ENCODE peak calls at places on chromosome 16, in six cellular contexts. V, O, J, S, T and W are unnamed samples.

GRCh38 chr16:88379694-88380040 is 3.1 kb upstream of the ZNF469 start:
- DNase-seq in V (no peak), O (peak), J (no peak), S (no peak), T (no peak), W (no peak)

GRCh38 chr16:16148755-16149154 is 74.5 kb downstream of the ABCC6 start:
- DNase-seq in V (no peak), O (no peak), J (no peak), S (no peak), T (no peak), W (no peak)

GRCh38 chr16:84245933-84246678 is 6.3 kb upstream of the KCNG4 start:
- DNase-seq in V (no peak), O (no peak), J (no peak), S (no peak), T (no peak), W (no peak)

GRCh38 chr16:67449328-67449727 is 18.4 kb downstream of the HSD11B2 start:
- DNase-seq in V (no peak), O (peak), J (no peak), S (peak), T (no peak), W (no peak)

GRCh38 chr16:85872666-85873561 is 26.0 kb upstream of the IRF8 start:
- DNase-seq in V (peak), O (no peak), J (no peak), S (peak), T (no peak), W (no peak)

GRCh38 chr16:22353188-22353919 is 21.1 kb downstream of the CDR2 start:
- DNase-seq in V (peak), O (no peak), J (no peak), S (no peak), T (no peak), W (peak)

GRCh38 chr16:23324727-23325126 is 22.6 kb downstream of the SCNN1B start:
- DNase-seq in V (peak), O (no peak), J (no peak), S (peak), T (no peak), W (no peak)

GRCh38 chr16:58049697-58050185 is 24.2 kb downstream of the MMP15 start:
- DNase-seq in V (no peak), O (peak), J (no peak), S (no peak), T (no peak), W (no peak)

GRCh38 chr16:89540557-89540956 is 19.9 kb upstream of the RPL13 start:
- DNase-seq in V (no peak), O (no peak), J (no peak), S (no peak), T (no peak), W (no peak)

GRCh38 chr16:15041260-15042011 is 14.4 kb downstream of the NTAN1 start:
- DNase-seq in V (peak), O (peak), J (no peak), S (peak), T (no peak), W (no peak)

GRCh38 chr16:69179255-69180010 is 7.5 kb upstream of the SNTB2 start:
- DNase-seq in V (peak), O (peak), J (no peak), S (peak), T (peak), W (peak)

GRCh38 chr16:78988361-78988992 is 612.1 kb downstream of the MAF start:
- DNase-seq in V (no peak), O (no peak), J (no peak), S (no peak), T (no peak), W (no peak)

GRCh38 chr16:5900046-5900445 is 802.5 kb upstream of the EEF2KMT start:
- DNase-seq in V (no peak), O (no peak), J (no peak), S (no peak), T (no peak), W (no peak)

GRCh38 chr16:67405336-67405735 is 10.9 kb downstream of the ZDHHC1 start:
- DNase-seq in V (no peak), O (no peak), J (no peak), S (no peak), T (no peak), W (no peak)

GRCh38 chr16:19128454-19129210 is 14.9 kb downstream of the ITPRIPL2 start:
- DNase-seq in V (no peak), O (no peak), J (no peak), S (no peak), T (no peak), W (no peak)

GRCh38 chr16:50709061-50709695 is 15.8 kb downstream of the NOD2 start:
- DNase-seq in V (no peak), O (no peak), J (peak), S (peak), T (no peak), W (no peak)

GRCh38 chr16:55539049-55539448 is 27.4 kb upstream of the CAPNS2 start:
- DNase-seq in V (no peak), O (no peak), J (no peak), S (no peak), T (no peak), W (no peak)

GRCh38 chr16:50271148-50272041 is 5.0 kb downstream of the ADCY7 start:
- DNase-seq in V (no peak), O (peak), J (no peak), S (no peak), T (no peak), W (no peak)

GRCh38 chr16:53129281-53130192 is 74.7 kb downstream of the CHD9 start:
- DNase-seq in V (no peak), O (no peak), J (peak), S (no peak), T (no peak), W (peak)

GRCh38 chr16:76656951-76657498 is 379.8 kb downstream of the CNTNAP4 start:
- DNase-seq in V (no peak), O (no peak), J (no peak), S (no peak), T (no peak), W (no peak)
- TF ChIP-seq CTCF in V (no peak), O (no peak), J (no peak), S (no peak), T (no peak), W (no peak)

GRCh38 chr16:10040136-10041080 is 141.8 kb downstream of the GRIN2A start:
- DNase-seq in V (no peak), O (no peak), J (no peak), S (no peak), T (no peak), W (no peak)

GRCh38 chr16:10045291-10045775 is 136.9 kb downstream of the GRIN2A start:
- DNase-seq in V (no peak), O (no peak), J (no peak), S (no peak), T (no peak), W (no peak)

GRCh38 chr16:10036951-10037350 is 145.3 kb downstream of the GRIN2A start:
- DNase-seq in V (no peak), O (no peak), J (no peak), S (no peak), T (no peak), W (no peak)

GRCh38 chr16:10037771-10038170 is 144.5 kb downstream of the GRIN2A start:
- DNase-seq in V (no peak), O (no peak), J (no peak), S (no peak), T (peak), W (no peak)

DNA sequence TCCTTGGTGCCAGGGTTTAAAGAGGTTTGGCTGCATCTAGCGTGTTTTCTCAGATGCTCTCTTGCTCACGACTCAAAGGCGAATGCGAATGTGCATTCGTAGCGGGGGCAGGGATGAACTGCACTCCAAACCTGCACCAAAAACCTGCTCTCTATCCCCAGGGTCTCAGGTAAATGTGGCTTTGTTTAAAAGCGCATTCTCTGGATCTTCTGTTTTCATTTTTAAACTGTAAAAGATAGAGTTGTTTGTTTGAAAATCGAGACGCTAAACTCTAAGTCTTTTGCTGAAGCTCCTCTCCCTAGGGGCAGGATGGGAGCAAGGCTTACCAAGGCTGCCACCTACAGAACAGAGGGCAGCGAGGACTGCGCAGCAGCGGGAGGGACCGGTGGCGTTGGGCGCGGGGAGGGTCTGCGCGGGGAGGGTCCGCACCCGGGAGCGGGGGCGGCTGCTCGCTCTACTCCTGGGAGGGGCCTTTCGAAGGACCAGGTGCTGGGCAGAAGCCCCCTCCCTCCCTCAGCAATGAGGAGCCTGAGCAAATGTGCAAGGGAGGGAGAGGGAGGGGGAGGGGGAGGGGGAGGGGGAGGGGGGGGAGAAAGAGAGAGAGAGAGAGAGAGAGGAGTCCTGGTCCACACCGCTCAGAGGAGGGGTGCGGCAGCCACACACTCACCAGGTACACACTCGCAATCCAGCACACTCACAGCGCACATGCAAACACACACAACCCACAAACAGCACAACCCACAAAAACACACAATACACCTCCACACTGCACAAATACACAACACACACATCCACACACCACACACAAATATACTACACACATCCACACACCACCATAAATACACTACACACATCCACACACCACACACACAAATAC is 142.8 kb downstream of the GRIN2A start:
- DNase-seq in V (no peak), O (no peak), J (no peak), S (peak), T (no peak), W (no peak)
- H3K4me3 ChIP-seq in V (no peak), O (no peak), J (no peak), S (peak), T (no peak), W (peak)

GRCh38 chr16:82042144-82042543 is 7.1 kb downstream of the HSD17B2 start:
- DNase-seq in V (peak), O (no peak), J (no peak), S (no peak), T (no peak), W (no peak)
- TF ChIP-seq CTCF in V (no peak), O (no peak), J (no peak), S (no peak), T (no peak), W (no peak)

GRCh38 chr16:56608043-56608875 is at the start of gene MT2A:
- DNase-seq in V (peak), O (peak), J (peak), S (peak), T (peak), W (peak)

GRCh38 chr16:56605475-56605874 is 2.9 kb upstream of the MT2A start:
- DNase-seq in V (no peak), O (no peak), J (no peak), S (no peak), T (no peak), W (no peak)

GRCh38 chr16:56607675-56608042 is 725 bp upstream of the MT2A start:
- DNase-seq in V (no peak), O (peak), J (no peak), S (no peak), T (no peak), W (no peak)

GRCh38 chr16:56606071-56606687 is 2.2 kb upstream of the MT2A start:
- DNase-seq in V (no peak), O (peak), J (no peak), S (no peak), T (no peak), W (no peak)

GRCh38 chr16:56606688-56607618 is 1.4 kb upstream of the MT2A start:
- DNase-seq in V (peak), O (peak), J (no peak), S (peak), T (peak), W (peak)
- H3K4me3 ChIP-seq in V (no peak), O (peak), J (no peak), S (no peak), T (peak), W (peak)